ENCODE peak calls at places on chromosome 14, in five cellular contexts. C is HCT116, Y is prostate gland, A is H1, X is esophagus muscularis mucosa. E is an unnamed sample.

GRCh38 chr14:70266157-70266556 is 77.4 kb upstream of the SLC8A3 start:
- DNase-seq in C (no peak), Y (no peak), A (no peak), X (no peak), E (no peak)

GRCh38 chr14:53355581-53356112 is 202.5 kb upstream of the DDHD1 start:
- DNase-seq in C (peak; percentile 39), Y (no peak), A (peak; percentile 83), X (no peak), E (no peak)

GRCh38 chr14:31466554-31466953 is 9.2 kb upstream of the DTD2 start:
- DNase-seq in C (no peak), Y (no peak), A (no peak), X (no peak), E (no peak)

GRCh38 chr14:99548285-99548684 is 55.7 kb downstream of the CCDC85C start:
- DNase-seq in C (no peak), Y (no peak), A (no peak), X (no peak), E (peak; percentile 90)

GRCh38 chr14:65080954-65081747 is 21.2 kb downstream of the MAX start:
- DNase-seq in C (no peak), Y (no peak), A (no peak), X (no peak), E (no peak)

GRCh38 chr14:93834739-93835383 is 46.6 kb upstream of the PRIMA1 start:
- DNase-seq in C (no peak), Y (no peak), A (no peak), X (no peak), E (no peak)

GRCh38 chr14:97077687-97078086 is 280.5 kb downstream of the VRK1 start:
- DNase-seq in C (no peak), Y (no peak), A (no peak), X (no peak), E (no peak)

GRCh38 chr14:23147676-23148075 is 28.6 kb upstream of the CEBPE start:
- DNase-seq in C (no peak), Y (peak; percentile 37), A (no peak), X (no peak), E (no peak)

GRCh38 chr14:104118006-104118844 is 20.2 kb upstream of the KIF26A start:
- DNase-seq in C (no peak), Y (no peak), A (no peak), X (no peak), E (no peak)

GRCh38 chr14:25111061-25111601 is 61.2 kb upstream of the STXBP6 start:
- DNase-seq in C (no peak), Y (no peak), A (no peak), X (no peak), E (no peak)
- TF ChIP-seq POLR2AphosphoS5 in C (no peak), Y (peak; percentile 12), A (no peak), X (peak; percentile 58), E (no peak)

GRCh38 chr14:95190346-95190840 is 33.1 kb upstream of the DICER1 start:
- DNase-seq in C (no peak), Y (no peak), A (no peak), X (no peak), E (no peak)
- H3K27ac ChIP-seq in C (no peak overlapping the region), Y (no peak overlapping the region), A (no peak overlapping the region), X (no peak overlapping the region), E (no peak overlapping the region)

GRCh38 chr14:76947078-76947837 is 81.2 kb downstream of the IRF2BPL start:
- DNase-seq in C (peak; percentile 87), Y (peak; percentile 93), A (peak; percentile 84), X (peak; percentile 96), E (peak; percentile 95)
- TF ChIP-seq POLR2AphosphoS5 in C (peak; percentile 51), Y (peak; percentile 64), A (no peak), X (peak; percentile 52), E (peak; percentile 41)

GRCh38 chr14:67934087-67934486 is 114.5 kb downstream of the RAD51B start:
- DNase-seq in C (peak; percentile 71), Y (peak; percentile 59), A (peak; percentile 29), X (no peak), E (no peak)
- H3K27ac ChIP-seq in C (peak overlapping the region; percentile 49), Y (peak overlapping the region; percentile 55), A (no peak overlapping the region), X (peak overlapping the region; percentile 64), E (peak overlapping the region; percentile 79)

GRCh38 chr14:102209224-102209966 is 69.7 kb downstream of the WDR20 start:
- DNase-seq in C (no peak), Y (no peak), A (no peak), X (no peak), E (peak; percentile 60)
- TF ChIP-seq POLR2AphosphoS5 in C (no peak), Y (no peak), A (no peak), X (no peak), E (no peak)

DNA sequence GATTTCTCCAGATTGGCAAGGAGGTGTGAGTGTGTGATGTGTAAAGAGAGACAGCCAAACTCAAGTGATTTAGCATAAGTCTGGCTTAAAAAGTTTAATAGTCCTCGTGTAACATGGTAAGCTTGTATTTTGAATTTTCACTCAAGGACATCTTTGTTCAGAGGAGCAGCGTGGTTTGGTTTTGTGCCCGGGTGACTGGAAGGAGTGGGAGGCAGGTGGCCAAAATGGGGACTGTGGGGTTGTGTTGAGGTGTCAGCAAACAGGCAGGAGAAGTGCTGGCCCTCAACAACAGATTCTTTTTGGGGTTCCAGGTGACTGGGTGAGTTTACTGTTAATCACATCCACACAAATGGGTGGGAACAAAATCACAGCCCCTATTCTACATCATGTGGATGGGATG is 102.8 kb downstream of the DACT1 start:
- DNase-seq in C (no peak), Y (no peak), A (no peak), X (no peak), E (no peak)
- H3K27ac ChIP-seq in C (no peak overlapping the region), Y (no peak overlapping the region), A (no peak overlapping the region), X (no peak overlapping the region), E (no peak overlapping the region)

GRCh38 chr14:79734151-79734550 is 477.2 kb downstream of the DIO2 start:
- DNase-seq in C (no peak), Y (no peak), A (no peak), X (no peak), E (no peak)
- TF ChIP-seq POLR2AphosphoS5 in C (no peak), Y (no peak), A (no peak), X (no peak), E (no peak)